ENCODE peak calls at places on chromosome 12, in six cellular contexts. Y, N, A, L, R and U are unnamed samples.

GRCh38 chr12:54937376-54937775 is 47.2 kb downstream of the TESPA1 start:
- DNase-seq in L (no peak), Y (no peak), A (no peak), N (no peak), R (no peak), U (no peak)

GRCh38 chr12:46711756-46712155 is 114.0 kb downstream of the SLC38A4 start:
- DNase-seq in N (no peak), R (peak), A (no peak), Y (no peak), L (no peak), U (no peak)

GRCh38 chr12:76413121-76413520 is 64.9 kb upstream of the BBS10 start:
- DNase-seq in N (no peak), R (no peak), Y (no peak), A (no peak), L (no peak), U (no peak)

GRCh38 chr12:64459388-64460024 is 7.6 kb downstream of the TBK1 start:
- DNase-seq in N (no peak), L (no peak), R (no peak), Y (no peak), A (no peak), U (no peak)

GRCh38 chr12:14403711-14404164 is 38.3 kb downstream of the ATF7IP start:
- DNase-seq in L (peak), N (peak), A (peak), Y (no peak), R (peak), U (no peak)

GRCh38 chr12:41286426-41286825 is 98.3 kb downstream of the PDZRN4 start:
- DNase-seq in R (no peak), L (no peak), Y (no peak), A (peak), N (no peak), U (no peak)

GRCh38 chr12:753401-754237 is 1.2 kb downstream of the WNK1 start:
- DNase-seq in L (no peak), A (no peak), N (peak), Y (peak), R (peak), U (no peak)

GRCh38 chr12:122097641-122098364 is 19.2 kb downstream of the MLXIP start:
- DNase-seq in R (peak), N (no peak), Y (peak), A (peak), L (no peak), U (no peak)

GRCh38 chr12:47021298-47021697 is 58.1 kb upstream of the PCED1B start:
- DNase-seq in N (no peak), A (peak), Y (no peak), L (peak), R (peak), U (no peak)

GRCh38 chr12:69933115-69933552 is 108.1 kb downstream of the MYRFL start:
- DNase-seq in A (no peak), L (no peak), R (no peak), Y (no peak), N (no peak), U (no peak)

GRCh38 chr12:112304411-112304810 is 77.8 kb downstream of the HECTD4 start:
- DNase-seq in N (no peak), Y (no peak), A (no peak), R (no peak), L (no peak), U (no peak)

GRCh38 chr12:3113671-3114070 is 36.5 kb downstream of the TSPAN9 start:
- DNase-seq in N (no peak), R (no peak), L (no peak), A (no peak), Y (no peak), U (no peak)

GRCh38 chr12:92735131-92735721 is 32.4 kb downstream of the PLEKHG7 start:
- DNase-seq in Y (no peak), N (no peak), L (peak), R (peak), A (no peak), U (peak)

GRCh38 chr12:119479121-119479561 is 114.4 kb upstream of the TMEM233 start:
- DNase-seq in L (no peak), A (no peak), Y (no peak), R (no peak), N (no peak), U (no peak)

GRCh38 chr12:30152705-30153104 is 369.0 kb upstream of the TMTC1 start:
- DNase-seq in A (no peak), R (no peak), L (no peak), N (no peak), Y (no peak), U (no peak)

GRCh38 chr12:60194682-60195081 is 598.9 kb downstream of the SLC16A7 start:
- DNase-seq in L (no peak), R (peak), N (no peak), A (no peak), Y (no peak), U (no peak)

GRCh38 chr12:32270818-32271710 is 128.3 kb upstream of the FGD4 start:
- DNase-seq in L (no peak), A (no peak), N (no peak), R (peak), Y (no peak), U (no peak)

GRCh38 chr12:56521590-56522371 is at the start of gene RBMS2:
- DNase-seq in N (peak), L (peak), Y (peak), A (peak), R (peak), U (peak)

GRCh38 chr12:118124333-118124874 is 11.5 kb upstream of the PEBP1 start:
- DNase-seq in N (no peak), L (no peak), R (no peak), Y (no peak), A (no peak), U (no peak)

GRCh38 chr12:80958162-80958561 is 20.4 kb upstream of the LIN7A start:
- DNase-seq in L (no peak), A (no peak), R (no peak), N (no peak), Y (no peak), U (no peak)

GRCh38 chr12:69343885-69344612 is 4.1 kb upstream of the LYZ start:
- DNase-seq in L (no peak), N (no peak), Y (no peak), R (no peak), A (no peak), U (no peak)

GRCh38 chr12:51897181-51897580 is 9.3 kb downstream of the ANKRD33 start:
- DNase-seq in Y (peak), R (peak), N (no peak), L (no peak), A (no peak), U (no peak)

GRCh38 chr12:88142610-88142991 is 494 bp downstream of the TMTC3 start:
- DNase-seq in R (no peak), N (peak), A (no peak), Y (peak), L (no peak), U (no peak)

GRCh38 chr12:57154804-57155434 is 7.5 kb upstream of the LRP1-AS start:
- DNase-seq in A (no peak), N (no peak), Y (no peak), R (no peak), L (no peak), U (no peak)

GRCh38 chr12:120399531-120399930 is 30.6 kb upstream of the MSI1 start:
- DNase-seq in N (no peak), Y (no peak), A (no peak), R (peak), L (peak), U (no peak)

GRCh38 chr12:111645433-111645832 is 40.3 kb downstream of the BRAP start:
- DNase-seq in A (no peak), N (no peak), R (peak), L (no peak), Y (no peak), U (no peak)

GRCh38 chr12:12070674-12071661 is at the start of gene BCL2L14:
- DNase-seq in N (no peak), Y (no peak), L (no peak), A (no peak), R (no peak), U (no peak)

GRCh38 chr12:124422142-124422569 is 127.3 kb downstream of the RFLNA start:
- DNase-seq in N (no peak), Y (no peak), A (peak), R (peak), L (no peak), U (no peak)

GRCh38 chr12:21434704-21435103 is 2.8 kb upstream of the PYROXD1 start:
- DNase-seq in A (no peak), N (no peak), R (no peak), L (no peak), Y (no peak), U (no peak)

GRCh38 chr12:31600764-31601163 is 9.8 kb upstream of the DENND5B start:
- DNase-seq in L (no peak), Y (no peak), A (no peak), R (peak), N (no peak), U (no peak)

GRCh38 chr12:62123721-62124203 is 136.4 kb upstream of the USP15 start:
- DNase-seq in N (peak), R (peak), L (peak), Y (no peak), A (peak), U (no peak)